ENCODE peak calls at places on chromosomes 13 and 19, in six cellular contexts. J, P, A, K, R and T are unnamed samples.
A peak's percentile ranks its signal among the peaks of the same experiment; 100 is the strongest.

GRCh38 chr13:92843549-92843948 is 383.1 kb upstream of the GPC6 start:
- DNase-seq in J (no peak), P (no peak), A (peak; percentile 6), K (no peak), R (no peak), T (peak; percentile 77)

GRCh38 chr19:45632468-45633196 is 6.6 kb downstream of the EML2 start:
- DNase-seq in J (no peak), P (peak; percentile 45), A (no peak), K (peak; percentile 80), R (no peak), T (peak; percentile 92)

GRCh38 chr19:35090160-35090794 is 25.3 kb upstream of the FXYD3 start:
- DNase-seq in J (no peak), P (no peak), A (no peak), K (peak; percentile 23), R (peak; percentile 33), T (no peak)

GRCh38 chr19:611506-611869 is 21.8 kb downstream of the HCN2 start:
- DNase-seq in J (peak; percentile 26), P (no peak), A (no peak), K (peak; percentile 57), R (no peak), T (peak; percentile 99)

GRCh38 chr19:45075215-45076028 is 856 bp downstream of the ZNF296 start:
- DNase-seq in J (no peak), P (peak; percentile 50), A (no peak), K (no peak), R (no peak), T (no peak)

GRCh38 chr19:49624967-49625910 is 14.7 kb downstream of the RRAS start:
- DNase-seq in J (no peak), P (no peak), A (no peak), K (no peak), R (no peak), T (no peak)

GRCh38 chr19:11273288-11273687 is 11.0 kb upstream of the DOCK6 start:
- DNase-seq in J (no peak), P (no peak), A (no peak), K (no peak), R (no peak), T (no peak)

GRCh38 chr19:30521937-30522336 is 149.8 kb downstream of the ZNF536 start:
- DNase-seq in J (no peak), P (no peak), A (no peak), K (no peak), R (no peak), T (no peak)

GRCh38 chr19:11018179-11018578 is 57.3 kb downstream of the SMARCA4 start:
- DNase-seq in J (no peak), P (no peak), A (no peak), K (no peak), R (no peak), T (no peak)

GRCh38 chr13:99536023-99536422 is 34.8 kb downstream of the TM9SF2 start:
- DNase-seq in J (no peak), P (no peak), A (no peak), K (no peak), R (no peak), T (no peak)

GRCh38 chr19:39430675-39431593 is 4.8 kb downstream of the RPS16 start:
- DNase-seq in J (no peak), P (peak; percentile 38), A (peak; percentile 97), K (no peak), R (no peak), T (peak; percentile 73)

GRCh38 chr13:21130116-21130515 is 46.2 kb downstream of the SKA3 start:
- DNase-seq in J (no peak), P (no peak), A (no peak), K (no peak), R (no peak), T (no peak)

GRCh38 chr19:12721656-12722565 is 1.8 kb downstream of the TNPO2 start:
- DNase-seq in J (no peak), P (peak; percentile 80), A (peak; percentile 47), K (no peak), R (no peak), T (peak; percentile 58)

GRCh38 chr13:94228781-94229180 is 250.7 kb downstream of the DCT start:
- DNase-seq in J (no peak), P (no peak), A (no peak), K (no peak), R (no peak), T (no peak)

GRCh38 chr13:78600317-78600899 is 2.9 kb downstream of the POU4F1 start:
- DNase-seq in J (no peak), P (no peak), A (no peak), K (no peak), R (no peak), T (no peak)

GRCh38 chr19:16584825-16585801 is 12.9 kb upstream of the SLC35E1 start:
- DNase-seq in J (no peak), P (no peak), A (no peak), K (no peak), R (no peak), T (no peak)

GRCh38 chr13:66665991-66666390 is 564.1 kb downstream of the PCDH9 start:
- DNase-seq in J (no peak), P (peak; percentile 71), A (no peak), K (peak; percentile 18), R (no peak), T (no peak)

GRCh38 chr13:98234348-98234747 is 57.3 kb upstream of the RNF113B start:
- DNase-seq in J (no peak), P (no peak), A (no peak), K (no peak), R (no peak), T (no peak)

GRCh38 chr19:6589711-6590457 is 1.1 kb downstream of the CD70 start:
- DNase-seq in J (no peak), P (no peak), A (no peak), K (no peak), R (no peak), T (no peak)

GRCh38 chr13:99278199-99278598 is 20.0 kb upstream of the GPR18 start:
- DNase-seq in J (no peak), P (no peak), A (no peak), K (no peak), R (no peak), T (no peak)

GRCh38 chr19:50873056-50873455 is at the start of gene KLK2:
- DNase-seq in J (no peak), P (no peak), A (no peak), K (no peak), R (no peak), T (no peak)

GRCh38 chr19:34676697-34677385 is at the start of gene SCGB2B2:
- DNase-seq in J (peak; percentile 41), P (peak; percentile 86), A (no peak), K (peak; percentile 84), R (peak; percentile 65), T (peak; percentile 97)

GRCh38 chr19:19259741-19260140 is 13.4 kb downstream of the TM6SF2 start:
- DNase-seq in J (no peak), P (no peak), A (no peak), K (no peak), R (no peak), T (no peak)

GRCh38 chr19:46353730-46354528 is 7.0 kb downstream of the PPP5C start:
- DNase-seq in J (no peak), P (no peak), A (no peak), K (no peak), R (no peak), T (no peak)

GRCh38 chr13:60887711-60888110 is 490.7 kb downstream of the TDRD3 start:
- DNase-seq in J (no peak), P (no peak), A (no peak), K (no peak), R (no peak), T (no peak)

GRCh38 chr13:73001971-73002370 is 56.8 kb upstream of the KLF5 start:
- DNase-seq in J (no peak), P (no peak), A (no peak), K (no peak), R (no peak), T (no peak)

GRCh38 chr19:39112338-39112890 is 13.2 kb upstream of the PAK4 start:
- DNase-seq in J (no peak), P (no peak), A (no peak), K (no peak), R (no peak), T (no peak)

GRCh38 chr19:40785526-40785925 is 7.5 kb downstream of the RAB4B start:
- DNase-seq in J (no peak), P (no peak), A (no peak), K (no peak), R (no peak), T (no peak)

GRCh38 chr13:110714798-110715394 is 1.4 kb downstream of the ING1 start:
- DNase-seq in J (peak; percentile 41), P (peak; percentile 78), A (no peak), K (no peak), R (peak; percentile 41), T (peak; percentile 93)

GRCh38 chr13:80337706-80338105 is 3.2 kb downstream of the SPRY2 start:
- DNase-seq in J (no peak), P (no peak), A (no peak), K (no peak), R (no peak), T (no peak)

GRCh38 chr19:18469245-18470107 is 31.5 kb upstream of the ISYNA1 start:
- DNase-seq in J (peak; percentile 41), P (peak; percentile 39), A (no peak), K (no peak), R (peak; percentile 43), T (peak; percentile 65)